ENCODE peak calls at places on chromosomes 7 and 10, in six cellular contexts. N, Z, Y, R, U and H are unnamed samples.
A peak's percentile ranks its signal among the peaks of the same experiment; 100 is the strongest.

GRCh38 chr10:117324367-117324766 is 50.9 kb downstream of the PDZD8 start:
- DNase-seq in N (no peak), Z (no peak), Y (no peak), R (no peak), U (no peak), H (no peak)

GRCh38 chr7:40354736-40355135 is 219.9 kb downstream of the SUGCT start:
- DNase-seq in N (no peak), Z (no peak), Y (peak; percentile 10), R (no peak), U (no peak), H (no peak)

GRCh38 chr7:111083423-111083822 is 7.5 kb upstream of the LRRN3 start:
- DNase-seq in N (no peak), Z (peak; percentile 70), Y (peak; percentile 67), R (no peak), U (peak; percentile 26), H (peak; percentile 69)

GRCh38 chr10:114544045-114544659 is 113.9 kb downstream of the ABLIM1 start:
- DNase-seq in N (peak; percentile 7), Z (no peak), Y (no peak), R (no peak), U (no peak), H (no peak)

GRCh38 chr7:55415173-55415778 is 50.1 kb downstream of the LANCL2 start:
- DNase-seq in N (peak; percentile 43), Z (no peak), Y (peak; percentile 87), R (peak; percentile 85), U (no peak), H (peak; percentile 23)

GRCh38 chr7:41915861-41916260 is 213.0 kb upstream of the INHBA start:
- DNase-seq in N (no peak), Z (no peak), Y (peak; percentile 34), R (no peak), U (no peak), H (no peak)

GRCh38 chr10:89283174-89283987 is 18.5 kb upstream of the IFIT2 start:
- DNase-seq in N (no peak), Z (no peak), Y (peak; percentile 73), R (no peak), U (no peak), H (no peak)

GRCh38 chr7:123916240-123916724 is 8.8 kb upstream of the SPAM1 start:
- DNase-seq in N (no peak), Z (no peak), Y (no peak), R (no peak), U (no peak), H (no peak)

GRCh38 chr7:23474098-23474828 is 4.0 kb upstream of the IGF2BP3 start:
- DNase-seq in N (peak; percentile 92), Z (peak; percentile 68), Y (peak; percentile 99), R (peak; percentile 29), U (peak; percentile 91), H (peak; percentile 60)

GRCh38 chr7:105975770-105976428 is 12.8 kb downstream of the CDHR3 start:
- DNase-seq in N (no peak), Z (no peak), Y (peak; percentile 13), R (no peak), U (no peak), H (peak; percentile 69)

GRCh38 chr7:131212114-131212513 is 115.6 kb upstream of the MKLN1 start:
- DNase-seq in N (no peak), Z (no peak), Y (peak; percentile 55), R (no peak), U (no peak), H (no peak)

GRCh38 chr10:117132751-117133231 is 5.3 kb downstream of the VAX1 start:
- DNase-seq in N (no peak), Z (no peak), Y (no peak), R (no peak), U (no peak), H (no peak)

GRCh38 chr7:150631084-150631824 is 931 bp downstream of the GIMAP6 start:
- DNase-seq in N (no peak), Z (no peak), Y (no peak), R (peak; percentile 15), U (no peak), H (no peak)

GRCh38 chr10:67612577-67613537 is 83.1 kb downstream of the CTNNA3 start:
- DNase-seq in N (no peak), Z (no peak), Y (peak; percentile 34), R (no peak), U (peak; percentile 39), H (peak; percentile 58)

GRCh38 chr10:49182776-49183175 is 5.4 kb downstream of the TMEM273 start:
- DNase-seq in N (no peak), Z (no peak), Y (no peak), R (no peak), U (no peak), H (no peak)

GRCh38 chr7:27605689-27606269 is 56.9 kb downstream of the HIBADH start:
- DNase-seq in N (no peak), Z (peak; percentile 17), Y (peak; percentile 66), R (peak; percentile 19), U (no peak), H (no peak)

GRCh38 chr7:125241548-125241947 is 311.9 kb upstream of the POT1 start:
- DNase-seq in N (no peak), Z (no peak), Y (no peak), R (no peak), U (no peak), H (no peak)

GRCh38 chr10:6171891-6172354 is 30.8 kb upstream of the PFKFB3 start:
- DNase-seq in N (no peak), Z (peak; percentile 86), Y (peak; percentile 96), R (peak; percentile 35), U (peak; percentile 91), H (peak; percentile 63)

GRCh38 chr7:69994907-69995542 is 396.8 kb downstream of the AUTS2 start:
- DNase-seq in N (no peak), Z (no peak), Y (no peak), R (peak; percentile 28), U (no peak), H (no peak)

GRCh38 chr7:157414702-157415096 is 77.9 kb downstream of the DNAJB6 start:
- DNase-seq in N (no peak), Z (no peak), Y (no peak), R (no peak), U (no peak), H (no peak)

GRCh38 chr10:58017719-58018367 is 249.9 kb downstream of the IPMK start:
- DNase-seq in N (no peak), Z (peak; percentile 71), Y (peak; percentile 87), R (no peak), U (peak; percentile 91), H (peak; percentile 70)

GRCh38 chr10:16751244-16751643 is 66.0 kb downstream of the RSU1 start:
- DNase-seq in N (no peak), Z (no peak), Y (no peak), R (no peak), U (no peak), H (no peak)

GRCh38 chr10:112375721-112376577 is 2.0 kb downstream of the ACSL5 start:
- DNase-seq in N (peak; percentile 35), Z (no peak), Y (peak; percentile 50), R (peak; percentile 60), U (no peak), H (no peak)

GRCh38 chr10:15200626-15201025 is 32.1 kb upstream of the NMT2 start:
- DNase-seq in N (no peak), Z (peak; percentile 73), Y (peak; percentile 89), R (no peak), U (no peak), H (peak; percentile 33)

GRCh38 chr10:15196335-15196834 is 27.9 kb upstream of the NMT2 start:
- DNase-seq in N (no peak), Z (no peak), Y (no peak), R (no peak), U (no peak), H (no peak)

GRCh38 chr10:15201589-15202300 is 33.3 kb upstream of the NMT2 start:
- DNase-seq in N (no peak), Z (no peak), Y (peak; percentile 55), R (no peak), U (no peak), H (no peak)

GRCh38 chr10:15197911-15198310 is 29.4 kb upstream of the NMT2 start:
- DNase-seq in N (no peak), Z (no peak), Y (no peak), R (no peak), U (no peak), H (no peak)

DNA sequence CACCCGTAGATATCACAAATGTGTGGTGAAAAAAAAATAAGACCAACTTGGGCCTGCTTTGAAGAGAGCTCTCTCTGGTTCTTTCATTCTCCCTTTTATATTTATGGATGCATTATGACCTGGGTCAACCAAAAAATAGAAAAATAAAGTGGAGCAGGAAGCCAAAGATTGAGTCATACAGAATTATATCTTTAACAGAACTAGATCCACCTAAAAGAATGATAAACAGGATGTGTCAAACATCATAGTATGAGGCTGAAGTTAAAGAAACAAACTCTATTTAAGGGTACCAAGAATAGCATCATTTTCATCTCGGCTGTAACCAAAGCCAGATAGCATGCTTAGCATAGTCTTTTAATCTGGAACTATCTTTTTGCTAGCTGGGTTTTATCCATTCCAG is 28.8 kb upstream of the NMT2 start:
- DNase-seq in N (no peak), Z (no peak), Y (peak; percentile 72), R (no peak), U (no peak), H (peak; percentile 49)
- H3K4me3 ChIP-seq in N (no peak overlapping the region), Z (no peak overlapping the region), Y (no peak overlapping the region), R (no peak overlapping the region), U (no peak overlapping the region), H (no peak overlapping the region)

GRCh38 chr10:70540089-70540788 is 61.7 kb downstream of the PALD1 start:
- DNase-seq in N (no peak), Z (no peak), Y (peak; percentile 41), R (peak; percentile 39), U (no peak), H (no peak)
- H3K4me3 ChIP-seq in N (no peak overlapping the region), Z (no peak overlapping the region), Y (no peak overlapping the region), R (no peak overlapping the region), U (no peak overlapping the region), H (no peak overlapping the region)

DNA sequence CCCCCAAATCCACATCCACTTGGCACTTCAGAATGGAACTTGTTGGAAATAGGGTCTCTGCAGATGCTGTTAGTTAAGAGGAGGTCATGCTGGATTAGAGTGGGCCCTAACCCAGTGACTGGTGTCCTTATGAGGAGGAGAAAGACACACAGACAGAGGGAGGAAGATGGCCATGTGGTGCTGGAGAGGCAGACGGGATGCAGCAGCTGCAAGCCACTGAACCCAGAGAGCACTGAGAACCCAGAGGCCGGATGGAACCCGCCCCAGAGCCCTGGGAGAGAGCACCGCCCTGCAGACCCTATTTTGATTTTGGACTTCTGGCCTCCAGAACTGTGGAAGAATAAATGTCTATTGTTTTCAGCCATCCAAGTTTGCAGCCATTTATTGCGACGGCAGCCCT is 58.0 kb upstream of the EBF3 start:
- DNase-seq in N (no peak), Z (no peak), Y (peak; percentile 20), R (no peak), U (no peak), H (no peak)
- H3K4me3 ChIP-seq in N (no peak overlapping the region), Z (no peak overlapping the region), Y (no peak overlapping the region), R (no peak overlapping the region), U (no peak overlapping the region), H (no peak overlapping the region)

GRCh38 chr10:97631098-97631497 is 2.2 kb downstream of the MORN4 start:
- DNase-seq in N (no peak), Z (no peak), Y (peak; percentile 55), R (no peak), U (no peak), H (no peak)

GRCh38 chr10:97629289-97629688 is 4.0 kb downstream of the MORN4 start:
- DNase-seq in N (no peak), Z (no peak), Y (no peak), R (no peak), U (no peak), H (no peak)

GRCh38 chr10:97635577-97635976 is 2.3 kb upstream of the MORN4 start:
- DNase-seq in N (no peak), Z (no peak), Y (no peak), R (no peak), U (no peak), H (no peak)

GRCh38 chr10:97632949-97633884 is at the start of gene MORN4:
- DNase-seq in N (peak; percentile 53), Z (peak; percentile 85), Y (peak; percentile 97), R (peak; percentile 95), U (peak; percentile 57), H (no peak)

GRCh38 chr10:97633921-97634320 is 621 bp upstream of the MORN4 start:
- DNase-seq in N (no peak), Z (no peak), Y (peak; percentile 25), R (peak; percentile 37), U (no peak), H (no peak)
- H3K4me3 ChIP-seq in N (peak overlapping the region; percentile 82), Z (peak overlapping the region; percentile 94), Y (peak overlapping the region; percentile 84), R (peak overlapping the region; percentile 38), U (peak overlapping the region; percentile 90), H (peak overlapping the region; percentile 88)